ENCODE peak calls at places on chromosomes 3 and 15, in five cellular contexts. L, X, M, J and T are unnamed samples.

GRCh38 chr15:76972420-76973361 is 22.2 kb upstream of the PSTPIP1 start:
- DNase-seq in J (peak), L (peak), M (no peak), X (no peak), T (no peak)

GRCh38 chr15:78950906-78951840 is 6.3 kb upstream of the CTSH start:
- DNase-seq in M (no peak), L (peak), J (peak), X (peak), T (no peak)

GRCh38 chr3:48516571-48516970 is 12.6 kb upstream of the SHISA5 start:
- DNase-seq in L (no peak), J (no peak), X (no peak), M (no peak), T (no peak)

GRCh38 chr15:38378162-38378560 is 75.8 kb upstream of the FAM98B start:
- DNase-seq in M (no peak), L (peak), X (peak), J (no peak), T (no peak)

GRCh38 chr3:143901105-143901504 is 52.8 kb upstream of the SLC9A9 start:
- DNase-seq in J (no peak), X (peak), M (no peak), L (peak), T (no peak)

GRCh38 chr15:36907295-36907694 is 193.1 kb downstream of the MEIS2 start:
- DNase-seq in L (no peak), J (no peak), M (no peak), X (no peak), T (no peak)

GRCh38 chr15:36951747-36952247 is 148.6 kb downstream of the MEIS2 start:
- DNase-seq in M (no peak), L (peak), X (peak), J (no peak), T (no peak)

GRCh38 chr15:86855307-86855706 is 775.6 kb downstream of the AGBL1 start:
- DNase-seq in J (no peak), M (no peak), X (peak), L (no peak), T (no peak)

GRCh38 chr3:38522002-38522401 is 25.9 kb downstream of the EXOG start:
- DNase-seq in J (no peak), X (no peak), L (no peak), M (no peak), T (no peak)

GRCh38 chr15:101501703-101502373 is 12.3 kb upstream of the PCSK6 start:
- DNase-seq in L (no peak), M (no peak), J (peak), X (no peak), T (peak)

DNA sequence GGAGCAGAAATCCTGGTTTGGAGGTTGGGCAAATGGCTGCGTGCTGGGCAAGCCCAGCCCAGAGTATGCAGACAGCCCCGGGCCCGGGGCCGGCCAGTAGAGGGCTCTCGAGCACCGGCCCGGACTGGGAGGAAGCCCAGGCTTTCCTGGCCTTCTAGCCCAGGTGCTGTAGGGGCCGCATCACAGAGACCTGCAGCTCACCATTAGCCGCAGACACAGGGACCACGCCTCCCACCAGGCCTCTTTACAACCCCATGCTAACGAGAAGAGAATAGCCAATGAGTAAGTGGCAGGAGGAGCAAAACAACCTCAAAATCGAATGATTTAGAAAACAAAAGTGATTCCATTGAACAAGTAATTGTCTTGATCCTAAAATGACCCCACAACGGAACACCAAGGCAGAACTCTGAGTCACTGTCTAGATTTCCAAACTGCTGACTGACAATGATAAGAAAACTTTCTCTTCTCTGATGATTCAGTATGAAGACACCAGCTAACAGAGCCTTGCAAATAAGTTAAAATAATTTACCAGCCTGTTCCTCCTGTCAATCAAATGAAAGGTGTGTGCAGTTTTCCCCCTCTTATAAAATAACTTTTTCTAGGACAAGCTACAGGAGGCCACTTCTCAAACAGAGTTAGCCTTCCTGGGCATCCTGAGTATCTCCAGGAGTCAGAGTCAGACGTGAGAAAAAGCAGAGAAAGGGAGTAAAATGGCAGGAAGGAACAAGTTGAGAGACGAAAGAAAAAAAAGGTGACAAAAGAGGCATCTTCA is 102.2 kb downstream of the DGKG start:
- DNase-seq in X (peak), J (peak), L (peak), M (peak), T (peak)
- TF ChIP-seq CTCF in X (peak), J (peak), L (peak), M (peak), T (peak)

DNA sequence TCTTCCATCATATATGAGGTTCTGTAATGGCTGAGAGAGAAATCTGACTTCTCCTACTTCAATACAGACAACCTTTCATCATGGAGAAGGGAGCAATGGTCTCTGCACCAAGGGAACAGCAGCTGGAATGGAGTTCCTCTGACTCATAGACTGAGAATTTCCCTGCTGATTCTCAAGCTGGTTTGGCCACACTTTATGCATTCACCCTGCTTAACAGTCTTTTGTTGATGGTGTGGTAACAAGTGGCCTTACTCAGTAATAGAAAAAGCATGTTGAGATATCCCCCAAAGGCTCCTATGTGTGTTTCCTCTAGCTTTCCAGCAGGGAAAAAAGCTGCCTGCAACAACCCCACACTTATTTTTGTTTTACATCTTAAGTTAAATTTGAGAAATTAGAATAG is 138.1 kb downstream of the GREM1 start:
- DNase-seq in J (peak), X (peak), L (peak), M (no peak), T (peak)
- TF ChIP-seq CTCF in J (no peak), X (no peak), L (peak), M (no peak), T (no peak)

DNA sequence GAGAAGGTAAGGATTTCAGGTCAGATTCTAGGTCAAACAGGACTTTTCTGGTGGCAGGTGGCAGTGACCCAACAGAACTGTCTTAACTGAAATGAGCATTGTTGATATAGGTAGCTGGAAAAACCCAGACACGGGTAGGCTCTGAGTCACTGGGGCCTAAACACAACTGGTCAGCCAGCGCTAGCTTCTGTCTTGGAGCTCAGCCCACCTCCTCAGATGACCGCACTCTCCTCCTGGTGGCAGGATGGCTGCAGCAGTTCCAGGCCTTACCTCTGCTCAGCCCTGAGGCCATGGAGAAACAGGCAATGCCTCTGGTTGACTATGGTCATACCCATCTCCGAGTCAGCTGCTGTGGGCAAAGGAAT is 61.1 kb upstream of the GATA2 start:
- DNase-seq in M (peak), J (no peak), X (no peak), L (peak), T (peak)
- TF ChIP-seq CTCF in M (no peak), J (no peak), X (no peak), L (peak), T (no peak)

DNA sequence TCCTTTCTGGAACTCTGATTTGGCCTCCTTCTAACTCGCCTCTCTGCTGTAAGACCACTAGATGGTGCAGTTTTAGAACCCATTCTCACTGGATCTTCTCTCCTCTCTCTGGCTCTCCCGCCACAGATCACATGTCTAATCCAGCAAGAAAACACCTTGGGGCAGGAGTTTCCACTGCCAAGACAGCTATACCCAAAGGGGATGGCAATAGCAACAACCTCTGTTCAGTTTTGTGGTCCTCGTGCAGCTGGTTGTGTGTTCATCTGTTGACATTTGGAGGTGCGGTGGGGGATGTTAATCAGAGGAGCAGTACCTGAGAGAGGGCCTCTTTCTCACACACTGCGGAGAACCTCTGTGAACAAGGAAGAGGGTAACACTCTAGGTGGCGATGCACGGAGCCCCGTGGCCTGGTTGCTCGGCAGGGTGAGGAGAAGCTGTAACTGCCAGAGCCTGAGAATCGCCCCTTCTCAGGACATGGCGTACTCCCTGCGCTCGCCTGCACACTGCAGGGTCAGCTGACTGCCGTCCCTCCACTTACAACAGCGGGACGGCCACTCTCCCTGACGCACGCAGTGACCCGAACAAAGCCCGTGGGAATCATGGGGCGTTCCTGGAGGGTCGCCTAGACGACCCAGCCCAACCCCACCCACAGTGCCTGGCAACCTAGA is at the start of gene TEX55:
- DNase-seq in M (no peak), L (peak), X (peak), J (peak), T (peak)
- TF ChIP-seq CTCF in M (peak), L (peak), X (peak), J (peak), T (no peak)